ENCODE peak calls at places on chromosomes 2 and 18, in ten cellular contexts. B is T follicular helper cell; O is hippocampal formation; Z is nucleus accumbens; D is mesothelial cell of epicardium; T is anterior cingulate cortex; C is CD4-positive, alpha-beta memory T cell; R is AG10803; P is NCI-H82; K is 8988T. S is an unnamed sample.
A peak's percentile ranks its signal among the peaks of the same experiment; 100 is the strongest.

GRCh38 chr2:120647487-120647886 is 88.2 kb upstream of the GLI2 start:
- DNase-seq in B (no peak), O (no peak), Z (no peak), D (no peak), T (no peak), C (no peak), R (peak; percentile 69), P (no peak), K (no peak), S (no peak)

GRCh38 chr2:7693246-7694065 is 776.2 kb downstream of the RNF144A start:
- DNase-seq in B (no peak), O (no peak), Z (no peak), D (no peak), T (no peak), C (no peak), R (no peak), P (no peak), K (no peak), S (no peak)

GRCh38 chr2:178895171-178895570 is 87.9 kb upstream of the TTN start:
- DNase-seq in B (no peak), O (no peak), Z (no peak), D (no peak), T (no peak), C (no peak), R (no peak), P (peak; percentile 78), K (no peak), S (no peak)

GRCh38 chr18:79645291-79645983 is 34.2 kb upstream of the CTDP1 start:
- DNase-seq in B (no peak), O (no peak), Z (no peak), D (no peak), T (no peak), C (no peak), R (no peak), P (no peak), K (no peak), S (no peak)

GRCh38 chr2:17583166-17583565 is 42.7 kb downstream of the VSNL1 start:
- DNase-seq in B (no peak), O (no peak), Z (no peak), D (no peak), T (no peak), C (no peak), R (peak; percentile 9), P (no peak), K (no peak), S (peak; percentile 37)

GRCh38 chr2:175684466-175684865 is 317.6 kb downstream of the LNPK start:
- DNase-seq in B (no peak), O (no peak), Z (no peak), D (no peak), T (no peak), C (no peak), R (no peak), P (no peak), K (no peak), S (no peak)

GRCh38 chr18:25310045-25310444 is 41.9 kb downstream of the ZNF521 start:
- DNase-seq in B (no peak), O (no peak), Z (no peak), D (no peak), T (no peak), C (no peak), R (peak; percentile 40), P (peak; percentile 21), K (no peak), S (no peak)

GRCh38 chr2:36060133-36060532 is 295.4 kb upstream of the CRIM1 start:
- DNase-seq in B (no peak), O (no peak), Z (no peak), D (no peak), T (no peak), C (no peak), R (no peak), P (no peak), K (no peak), S (no peak)

GRCh38 chr2:173997269-173997668 is 32.1 kb upstream of the SP3 start:
- DNase-seq in B (no peak), O (no peak), Z (no peak), D (no peak), T (peak; percentile 22), C (no peak), R (peak; percentile 88), P (no peak), K (no peak), S (peak; percentile 77)

GRCh38 chr18:44789704-44790103 is 109.0 kb downstream of the SETBP1 start:
- DNase-seq in B (no peak), O (no peak), Z (no peak), D (no peak), T (no peak), C (no peak), R (peak; percentile 30), P (peak; percentile 13), K (no peak), S (no peak)

S was measured in heart left ventricle.